ENCODE peak calls at places on chromosomes 12 and 14, in eight cellular contexts. One of them, this sample, is unnamed.

GRCh38 chr12:121580959-121581680 is at the start of gene KDM2B:
- DNase-seq in lung: no peak
- DNase-seq in mucosa of descending colon: peak; percentile 49
- DNase-seq in BE2C: no peak
- DNase-seq in stomach: peak; percentile 44
- DNase-seq in endodermal cell: peak; percentile 89
- DNase-seq in astrocyte of the spinal cord: peak; percentile 60
- DNase-seq in choroid plexus epithelial cell: peak; percentile 79
- DNase-seq in this sample: no peak

GRCh38 chr12:5295151-5295550 is 136.8 kb upstream of the NTF3 start:
- DNase-seq in BE2C: no peak
- DNase-seq in mucosa of descending colon: no peak
- DNase-seq in lung: no peak
- DNase-seq in endodermal cell: no peak
- DNase-seq in choroid plexus epithelial cell: no peak
- DNase-seq in astrocyte of the spinal cord: no peak
- DNase-seq in stomach: no peak
- DNase-seq in this sample: no peak

GRCh38 chr12:42590324-42590934 is 883 bp upstream of the PRICKLE1 start:
- DNase-seq in endodermal cell: peak; percentile 79
- DNase-seq in choroid plexus epithelial cell: no peak
- DNase-seq in BE2C: peak; percentile 44
- DNase-seq in stomach: no peak
- DNase-seq in mucosa of descending colon: peak; percentile 16
- DNase-seq in astrocyte of the spinal cord: no peak
- DNase-seq in lung: no peak
- DNase-seq in this sample: no peak

GRCh38 chr12:121209629-121210572 is at the start of gene P2RX4:
- DNase-seq in astrocyte of the spinal cord: peak; percentile 65
- DNase-seq in lung: peak; percentile 87
- DNase-seq in endodermal cell: peak; percentile 97
- DNase-seq in BE2C: peak; percentile 93
- DNase-seq in mucosa of descending colon: peak; percentile 89
- DNase-seq in stomach: peak; percentile 88
- DNase-seq in choroid plexus epithelial cell: peak; percentile 71
- DNase-seq in this sample: no peak

GRCh38 chr12:69534389-69534822 is 50.9 kb upstream of the CCT2 start:
- DNase-seq in stomach: no peak
- DNase-seq in endodermal cell: peak; percentile 91
- DNase-seq in mucosa of descending colon: peak; percentile 35
- DNase-seq in BE2C: no peak
- DNase-seq in lung: peak; percentile 80
- DNase-seq in choroid plexus epithelial cell: peak; percentile 100
- DNase-seq in astrocyte of the spinal cord: peak; percentile 99
- DNase-seq in this sample: peak; percentile 100

GRCh38 chr12:92146497-92146828 is 817 bp upstream of the BTG1 start:
- DNase-seq in lung: no peak
- DNase-seq in endodermal cell: no peak
- DNase-seq in astrocyte of the spinal cord: no peak
- DNase-seq in stomach: no peak
- DNase-seq in BE2C: no peak
- DNase-seq in choroid plexus epithelial cell: peak; percentile 70
- DNase-seq in mucosa of descending colon: no peak
- DNase-seq in this sample: no peak

GRCh38 chr12:116697305-116698130 is 40.4 kb downstream of the SPRING1 start:
- DNase-seq in lung: no peak
- DNase-seq in choroid plexus epithelial cell: no peak
- DNase-seq in stomach: peak; percentile 67
- DNase-seq in endodermal cell: peak; percentile 95
- DNase-seq in BE2C: peak; percentile 62
- DNase-seq in astrocyte of the spinal cord: no peak
- DNase-seq in mucosa of descending colon: peak; percentile 37
- DNase-seq in this sample: no peak

GRCh38 chr14:91947196-91948184 is at the start of gene FBLN5:
- DNase-seq in mucosa of descending colon: peak; percentile 32
- DNase-seq in BE2C: no peak
- DNase-seq in stomach: peak; percentile 60
- DNase-seq in endodermal cell: peak; percentile 85
- DNase-seq in lung: peak; percentile 81
- DNase-seq in astrocyte of the spinal cord: peak; percentile 80
- DNase-seq in choroid plexus epithelial cell: peak; percentile 88
- DNase-seq in this sample: peak; percentile 39

GRCh38 chr12:56724660-56724988 is 475 bp downstream of the NACA start:
- DNase-seq in BE2C: no peak
- DNase-seq in astrocyte of the spinal cord: no peak
- DNase-seq in choroid plexus epithelial cell: no peak
- DNase-seq in endodermal cell: no peak
- DNase-seq in stomach: no peak
- DNase-seq in mucosa of descending colon: peak; percentile 42
- DNase-seq in lung: no peak
- DNase-seq in this sample: no peak

GRCh38 chr14:53786045-53786444 is 170.6 kb downstream of the BMP4 start:
- DNase-seq in stomach: no peak
- DNase-seq in astrocyte of the spinal cord: no peak
- DNase-seq in endodermal cell: no peak
- DNase-seq in mucosa of descending colon: no peak
- DNase-seq in lung: no peak
- DNase-seq in BE2C: no peak
- DNase-seq in choroid plexus epithelial cell: peak; percentile 2
- DNase-seq in this sample: no peak

GRCh38 chr12:46366771-46367170 is 5.8 kb downstream of the SLC38A2 start:
- DNase-seq in stomach: no peak
- DNase-seq in mucosa of descending colon: no peak
- DNase-seq in astrocyte of the spinal cord: no peak
- DNase-seq in choroid plexus epithelial cell: peak; percentile 15
- DNase-seq in BE2C: no peak
- DNase-seq in lung: no peak
- DNase-seq in endodermal cell: no peak
- DNase-seq in this sample: no peak

GRCh38 chr12:43345023-43345422 is 207.0 kb downstream of the ADAMTS20 start:
- DNase-seq in endodermal cell: no peak
- DNase-seq in mucosa of descending colon: no peak
- DNase-seq in stomach: no peak
- DNase-seq in astrocyte of the spinal cord: no peak
- DNase-seq in choroid plexus epithelial cell: no peak
- DNase-seq in BE2C: no peak
- DNase-seq in lung: no peak
- DNase-seq in this sample: no peak

GRCh38 chr12:42958271-42958674 is 368.7 kb upstream of the PRICKLE1 start:
- DNase-seq in BE2C: peak; percentile 47
- DNase-seq in endodermal cell: no peak
- DNase-seq in choroid plexus epithelial cell: no peak
- DNase-seq in mucosa of descending colon: no peak
- DNase-seq in lung: no peak
- DNase-seq in stomach: no peak
- DNase-seq in astrocyte of the spinal cord: peak; percentile 55
- DNase-seq in this sample: no peak

GRCh38 chr12:9792961-9793617 is 32.4 kb upstream of the CD69 start:
- DNase-seq in astrocyte of the spinal cord: peak; percentile 41
- DNase-seq in mucosa of descending colon: no peak
- DNase-seq in choroid plexus epithelial cell: peak; percentile 57
- DNase-seq in endodermal cell: no peak
- DNase-seq in BE2C: no peak
- DNase-seq in stomach: no peak
- DNase-seq in lung: no peak
- DNase-seq in this sample: no peak

GRCh38 chr12:96108321-96108720 is 72.9 kb upstream of the LTA4H start:
- DNase-seq in lung: peak; percentile 46
- DNase-seq in BE2C: no peak
- DNase-seq in astrocyte of the spinal cord: peak; percentile 1
- DNase-seq in choroid plexus epithelial cell: no peak
- DNase-seq in endodermal cell: peak; percentile 66
- DNase-seq in stomach: no peak
- DNase-seq in mucosa of descending colon: peak; percentile 75
- DNase-seq in this sample: no peak

GRCh38 chr14:68704736-68705720 is 87.8 kb downstream of the ZFP36L1 start:
- DNase-seq in mucosa of descending colon: no peak
- DNase-seq in lung: no peak
- DNase-seq in BE2C: no peak
- DNase-seq in stomach: no peak
- DNase-seq in endodermal cell: peak; percentile 48
- DNase-seq in astrocyte of the spinal cord: no peak
- DNase-seq in choroid plexus epithelial cell: no peak
- DNase-seq in this sample: no peak

GRCh38 chr14:90759370-90760054 is 56.7 kb downstream of the TTC7B start:
- DNase-seq in choroid plexus epithelial cell: no peak
- DNase-seq in endodermal cell: no peak
- DNase-seq in stomach: peak; percentile 43
- DNase-seq in astrocyte of the spinal cord: no peak
- DNase-seq in lung: no peak
- DNase-seq in BE2C: no peak
- DNase-seq in mucosa of descending colon: no peak
- DNase-seq in this sample: no peak

GRCh38 chr12:71684081-71684480 is 1.8 kb upstream of the TMEM19 start:
- DNase-seq in choroid plexus epithelial cell: no peak
- DNase-seq in lung: no peak
- DNase-seq in stomach: no peak
- DNase-seq in astrocyte of the spinal cord: no peak
- DNase-seq in endodermal cell: no peak
- DNase-seq in mucosa of descending colon: no peak
- DNase-seq in BE2C: no peak
- DNase-seq in this sample: no peak

GRCh38 chr12:105841880-105842279 is 296.9 kb downstream of the NUAK1 start:
- DNase-seq in choroid plexus epithelial cell: no peak
- DNase-seq in stomach: no peak
- DNase-seq in astrocyte of the spinal cord: no peak
- DNase-seq in lung: no peak
- DNase-seq in endodermal cell: no peak
- DNase-seq in mucosa of descending colon: no peak
- DNase-seq in BE2C: no peak
- DNase-seq in this sample: no peak

GRCh38 chr12:58833844-58834243 is 86.5 kb downstream of the LRIG3 start:
- DNase-seq in astrocyte of the spinal cord: no peak
- DNase-seq in stomach: no peak
- DNase-seq in mucosa of descending colon: no peak
- DNase-seq in endodermal cell: no peak
- DNase-seq in choroid plexus epithelial cell: no peak
- DNase-seq in lung: no peak
- DNase-seq in BE2C: no peak
- DNase-seq in this sample: no peak

GRCh38 chr14:101737414-101738367 is 23.8 kb upstream of the PPP2R5C start:
- DNase-seq in astrocyte of the spinal cord: no peak
- DNase-seq in endodermal cell: no peak
- DNase-seq in choroid plexus epithelial cell: no peak
- DNase-seq in BE2C: no peak
- DNase-seq in lung: peak; percentile 16
- DNase-seq in mucosa of descending colon: no peak
- DNase-seq in stomach: no peak
- DNase-seq in this sample: no peak
- TF ChIP-seq CTCF in astrocyte of the spinal cord: no peak
- TF ChIP-seq CTCF in endodermal cell: peak; percentile 14
- TF ChIP-seq CTCF in choroid plexus epithelial cell: peak; percentile 24
- TF ChIP-seq CTCF in BE2C: peak; percentile 30
- TF ChIP-seq CTCF in lung: no peak
- TF ChIP-seq CTCF in mucosa of descending colon: no peak
- TF ChIP-seq CTCF in stomach: no peak
- TF ChIP-seq CTCF in this sample: no peak

DNA sequence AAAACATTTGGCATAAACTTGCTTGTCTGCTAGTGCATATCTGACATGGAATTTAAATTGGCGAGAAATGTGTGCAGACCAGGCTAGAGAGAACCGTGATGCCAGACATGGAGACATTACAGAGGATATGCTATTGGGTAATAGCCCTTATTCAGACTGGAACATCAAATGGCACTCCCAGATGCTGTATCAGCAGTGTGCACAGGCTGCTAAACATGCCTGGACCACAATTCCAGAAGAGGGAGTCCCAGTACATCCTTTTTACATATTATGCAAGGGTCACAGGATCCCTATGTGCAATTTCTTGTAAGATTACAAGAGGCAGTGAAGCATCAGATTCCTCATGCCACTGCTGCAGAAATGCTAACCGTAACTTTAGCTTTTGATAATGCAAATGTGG is 354.5 kb upstream of the FOXG1 start:
- DNase-seq in choroid plexus epithelial cell: peak; percentile 70
- DNase-seq in mucosa of descending colon: no peak
- DNase-seq in BE2C: no peak
- DNase-seq in endodermal cell: no peak
- DNase-seq in stomach: no peak
- DNase-seq in astrocyte of the spinal cord: no peak
- DNase-seq in lung: no peak
- DNase-seq in this sample: no peak
- H3K4me3 ChIP-seq in choroid plexus epithelial cell: no peak overlapping the region
- H3K4me3 ChIP-seq in mucosa of descending colon: no peak overlapping the region
- H3K4me3 ChIP-seq in BE2C: no peak overlapping the region
- H3K4me3 ChIP-seq in endodermal cell: no peak overlapping the region
- H3K4me3 ChIP-seq in stomach: no peak overlapping the region
- H3K4me3 ChIP-seq in astrocyte of the spinal cord: no peak overlapping the region
- H3K4me3 ChIP-seq in lung: no peak overlapping the region
- H3K4me3 ChIP-seq in this sample: no peak overlapping the region

GRCh38 chr12:51246254-51246853 is 7.7 kb downstream of the DAZAP2 start:
- DNase-seq in stomach: no peak
- DNase-seq in lung: peak; percentile 43
- DNase-seq in BE2C: peak; percentile 26
- DNase-seq in endodermal cell: peak; percentile 55
- DNase-seq in choroid plexus epithelial cell: peak; percentile 65
- DNase-seq in astrocyte of the spinal cord: no peak
- DNase-seq in mucosa of descending colon: peak; percentile 54
- DNase-seq in this sample: no peak
- TF ChIP-seq CTCF in stomach: no peak
- TF ChIP-seq CTCF in lung: no peak
- TF ChIP-seq CTCF in BE2C: peak; percentile 45
- TF ChIP-seq CTCF in endodermal cell: peak; percentile 28
- TF ChIP-seq CTCF in choroid plexus epithelial cell: peak; percentile 33
- TF ChIP-seq CTCF in astrocyte of the spinal cord: no peak
- TF ChIP-seq CTCF in mucosa of descending colon: no peak
- TF ChIP-seq CTCF in this sample: no peak

DNA sequence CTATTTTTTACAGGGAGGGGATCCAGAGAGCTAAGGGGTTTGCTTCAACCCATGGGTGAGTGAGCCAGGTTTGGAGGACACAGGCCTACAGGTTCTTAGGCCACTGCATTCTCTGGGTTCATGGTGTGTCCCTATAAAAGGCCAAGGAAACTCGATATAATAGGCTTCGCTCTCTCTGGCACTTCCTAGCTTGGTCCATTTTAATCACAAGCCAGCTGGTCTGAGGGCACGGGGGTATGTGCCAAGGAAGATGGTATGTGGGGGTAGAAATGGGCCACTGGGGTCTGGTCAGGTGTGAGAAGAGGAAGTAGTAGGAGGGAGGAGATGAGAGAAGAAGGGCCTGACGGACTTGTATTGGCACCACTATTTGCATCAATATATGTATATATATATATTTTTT is 4.9 kb downstream of the ETV6 start:
- DNase-seq in BE2C: no peak
- DNase-seq in stomach: no peak
- DNase-seq in astrocyte of the spinal cord: no peak
- DNase-seq in choroid plexus epithelial cell: no peak
- DNase-seq in endodermal cell: no peak
- DNase-seq in lung: no peak
- DNase-seq in mucosa of descending colon: no peak
- DNase-seq in this sample: no peak
- H3K4me3 ChIP-seq in BE2C: no peak overlapping the region
- H3K4me3 ChIP-seq in stomach: no peak overlapping the region
- H3K4me3 ChIP-seq in astrocyte of the spinal cord: no peak overlapping the region
- H3K4me3 ChIP-seq in choroid plexus epithelial cell: no peak overlapping the region
- H3K4me3 ChIP-seq in endodermal cell: no peak overlapping the region
- H3K4me3 ChIP-seq in lung: no peak overlapping the region
- H3K4me3 ChIP-seq in mucosa of descending colon: no peak overlapping the region
- H3K4me3 ChIP-seq in this sample: no peak overlapping the region

This sample was measured in retinal pigment epithelial cell.